ENCODE peak calls at places on chromosomes 12 and 14, in four cellular contexts. One of them, this sample, is unnamed.

GRCh38 chr12:42638011-42638410 is 48.5 kb upstream of the PRICKLE1 start:
- DNase-seq in HepG2: no peak
- DNase-seq in WTC11: no peak
- DNase-seq in GM12878: no peak
- DNase-seq in this sample: no peak

GRCh38 chr12:115709410-115710065 is 568.0 kb downstream of the MED13L start:
- DNase-seq in HepG2: no peak
- DNase-seq in GM12878: no peak
- DNase-seq in WTC11: no peak
- DNase-seq in this sample: no peak

GRCh38 chr12:128754275-128754674 is 69.5 kb downstream of the SLC15A4 start:
- DNase-seq in HepG2: no peak
- DNase-seq in WTC11: no peak
- DNase-seq in GM12878: no peak
- DNase-seq in this sample: no peak

GRCh38 chr12:41850046-41850445 is 294.6 kb downstream of the GXYLT1 start:
- DNase-seq in HepG2: no peak
- DNase-seq in GM12878: no peak
- DNase-seq in WTC11: no peak
- DNase-seq in this sample: no peak

GRCh38 chr12:103495158-103495782 is 498 bp downstream of the C12orf42 start:
- DNase-seq in HepG2: no peak
- DNase-seq in WTC11: peak
- DNase-seq in GM12878: no peak
- DNase-seq in this sample: peak

GRCh38 chr12:4720637-4720995 is 416 bp downstream of the GALNT8 start:
- DNase-seq in HepG2: no peak
- DNase-seq in WTC11: no peak
- DNase-seq in GM12878: no peak
- DNase-seq in this sample: no peak

GRCh38 chr14:95431199-95432145 is 85.0 kb downstream of the SYNE3 start:
- DNase-seq in WTC11: peak
- DNase-seq in HepG2: no peak
- DNase-seq in GM12878: no peak
- DNase-seq in this sample: peak

GRCh38 chr12:47757840-47758583 is 668 bp downstream of the RAPGEF3 start:
- DNase-seq in WTC11: no peak
- DNase-seq in GM12878: no peak
- DNase-seq in HepG2: no peak
- DNase-seq in this sample: no peak

GRCh38 chr12:124231980-124232653 is 62.8 kb upstream of the RFLNA start:
- DNase-seq in GM12878: no peak
- DNase-seq in WTC11: no peak
- DNase-seq in HepG2: no peak
- DNase-seq in this sample: no peak

GRCh38 chr12:67356400-67356799 is 87.2 kb downstream of the CAND1 start:
- DNase-seq in HepG2: no peak
- DNase-seq in WTC11: no peak
- DNase-seq in GM12878: no peak
- DNase-seq in this sample: no peak
- TF ChIP-seq CREB1 in HepG2: no peak
- TF ChIP-seq CREB1 in WTC11: no peak
- TF ChIP-seq CREB1 in GM12878: no peak
- TF ChIP-seq CREB1 in this sample: no peak

DNA sequence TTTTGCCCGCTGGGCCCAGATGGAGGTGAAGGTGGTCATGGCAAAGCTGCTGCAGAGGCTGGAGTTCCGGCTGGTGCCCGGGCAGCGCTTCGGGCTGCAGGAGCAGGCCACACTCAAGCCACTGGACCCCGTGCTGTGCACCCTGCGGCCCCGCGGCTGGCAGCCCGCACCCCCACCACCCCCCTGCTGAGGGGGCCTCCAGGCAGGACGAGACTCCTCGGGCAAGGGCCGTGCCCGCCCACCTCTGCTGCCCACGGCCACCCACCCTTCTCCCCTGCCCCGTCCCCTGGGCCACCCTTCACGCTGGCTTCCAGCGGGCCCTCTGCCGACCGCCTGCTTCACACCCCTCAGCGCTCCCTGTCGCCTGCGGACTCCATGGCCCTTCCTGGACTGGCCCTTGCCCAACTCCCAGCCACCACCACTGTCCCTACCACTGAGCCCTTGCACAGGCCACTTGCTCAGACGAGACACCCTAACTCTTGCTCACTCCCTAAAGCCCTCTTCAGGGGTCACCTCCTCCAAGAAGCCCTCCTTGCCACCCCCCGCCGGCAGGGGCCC is 42.5 kb downstream of the CYP46A1 start:
- DNase-seq in GM12878: no peak
- DNase-seq in WTC11: no peak
- DNase-seq in HepG2: no peak
- DNase-seq in this sample: no peak
- TF ChIP-seq ETV6 in GM12878: no peak
- TF ChIP-seq ETV6 in WTC11: no peak
- TF ChIP-seq ETV6 in HepG2: no peak
- TF ChIP-seq ETV6 in this sample: no peak

GRCh38 chr12:131783915-131784541 is 44.2 kb upstream of the MMP17 start:
- DNase-seq in HepG2: no peak
- DNase-seq in WTC11: peak
- DNase-seq in GM12878: peak
- DNase-seq in this sample: peak
- TF ChIP-seq CREB1 in HepG2: no peak
- TF ChIP-seq CREB1 in WTC11: no peak
- TF ChIP-seq CREB1 in GM12878: no peak
- TF ChIP-seq CREB1 in this sample: no peak

GRCh38 chr14:46306267-46306666 is 345.3 kb downstream of the RPL10L start:
- DNase-seq in HepG2: no peak
- DNase-seq in WTC11: no peak
- DNase-seq in GM12878: no peak
- DNase-seq in this sample: no peak

DNA sequence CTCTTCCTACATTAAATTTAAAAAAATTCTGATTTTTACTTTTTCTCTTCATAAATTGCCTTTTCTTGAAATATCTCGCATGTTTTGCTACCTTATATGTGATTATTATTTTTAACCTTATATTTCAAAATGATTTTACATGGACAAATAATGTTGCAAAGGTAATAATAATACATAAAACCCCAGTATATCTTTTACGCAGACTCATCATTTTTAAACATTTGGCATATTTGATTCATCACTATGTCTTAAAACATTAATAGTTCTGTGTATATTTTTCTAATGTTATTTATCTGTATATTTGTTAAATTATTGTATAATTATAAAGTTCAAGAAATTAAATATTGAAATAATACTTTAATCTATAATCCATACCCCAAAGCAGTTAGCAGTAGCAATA is 350.8 kb downstream of the RPL10L start:
- DNase-seq in GM12878: no peak
- DNase-seq in HepG2: no peak
- DNase-seq in WTC11: no peak
- DNase-seq in this sample: no peak
- TF ChIP-seq ETV6 in GM12878: no peak
- TF ChIP-seq ETV6 in HepG2: no peak
- TF ChIP-seq ETV6 in WTC11: no peak
- TF ChIP-seq ETV6 in this sample: no peak

GRCh38 chr12:107415066-107415465 is 270.5 kb upstream of the PWP1 start:
- DNase-seq in HepG2: no peak
- DNase-seq in GM12878: no peak
- DNase-seq in WTC11: no peak
- DNase-seq in this sample: no peak
- TF ChIP-seq CREB1 in HepG2: no peak
- TF ChIP-seq CREB1 in GM12878: no peak
- TF ChIP-seq CREB1 in WTC11: no peak
- TF ChIP-seq CREB1 in this sample: no peak

This sample was measured in K562.